ENCODE peak calls at places on chromosomes 3 and 15, in six cellular contexts. E is effector memory CD4-positive, alpha-beta T cell; T is C1 segment of cervical spinal cord; R is foreskin fibroblast; D is HFF-Myc; C is tibial artery. L is an unnamed sample.

GRCh38 chr3:189237516-189237915 is 65.7 kb downstream of the TPRG1 start:
- DNase-seq in E (no peak), T (no peak), R (no peak), D (no peak), C (no peak), L (no peak)

GRCh38 chr15:67542192-67542461 is 376 bp upstream of the MAP2K5 start:
- DNase-seq in E (no peak), T (no peak), R (no peak), D (no peak), C (no peak), L (no peak)

GRCh38 chr3:113776564-113776963 is 29.7 kb downstream of the ATP6V1A start:
- DNase-seq in E (no peak), T (no peak), R (no peak), D (no peak), C (no peak), L (no peak)

GRCh38 chr3:51099794-51100542 is 285.1 kb upstream of the MANF start:
- DNase-seq in E (no peak), T (no peak), R (peak), D (peak), C (peak), L (peak)

GRCh38 chr3:143644370-143645089 is 203.7 kb downstream of the SLC9A9 start:
- DNase-seq in E (no peak), T (peak), R (peak), D (peak), C (no peak), L (peak)

GRCh38 chr15:85761635-85762034 is 33.1 kb downstream of the KLHL25 start:
- DNase-seq in E (no peak), T (no peak), R (no peak), D (no peak), C (no peak), L (peak)

GRCh38 chr3:109018828-109019227 is 65.1 kb upstream of the GUCA1C start:
- DNase-seq in E (no peak), T (no peak), R (no peak), D (no peak), C (no peak), L (no peak)

GRCh38 chr3:64748244-64748894 is 60.6 kb upstream of the ADAMTS9 start:
- DNase-seq in E (no peak), T (no peak), R (no peak), D (no peak), C (no peak), L (no peak)

GRCh38 chr3:197154-197855 is 742 bp downstream of the CHL1 start:
- DNase-seq in E (no peak), T (peak), R (no peak), D (no peak), C (no peak), L (no peak)

GRCh38 chr3:45776611-45777010 is 19.7 kb downstream of the SLC6A20 start:
- DNase-seq in E (no peak), T (no peak), R (no peak), D (no peak), C (no peak), L (no peak)

GRCh38 chr15:79743032-79743431 is 153.8 kb downstream of the MTHFS start:
- DNase-seq in E (no peak), T (no peak), R (no peak), D (no peak), C (no peak), L (peak)

GRCh38 chr15:65289261-65289854 is 2.7 kb upstream of the PARP16 start:
- DNase-seq in E (no peak), T (no peak), R (no peak), D (no peak), C (no peak), L (no peak)

GRCh38 chr3:31613654-31614053 is 80.9 kb downstream of the STT3B start:
- DNase-seq in E (no peak), T (no peak), R (no peak), D (no peak), C (no peak), L (no peak)

GRCh38 chr3:96863129-96863740 is 48.8 kb downstream of the EPHA6 start:
- DNase-seq in E (no peak), T (no peak), R (peak), D (peak), C (no peak), L (peak)

GRCh38 chr15:29449136-29449535 is 179.5 kb upstream of the NSMCE3 start:
- DNase-seq in E (no peak), T (no peak), R (peak), D (no peak), C (no peak), L (no peak)

GRCh38 chr3:13879946-13880810 is at the start of gene WNT7A:
- DNase-seq in E (peak), T (peak), R (peak), D (no peak), C (peak), L (peak)

GRCh38 chr15:63146684-63147083 is 10.6 kb downstream of the RPS27L start:
- DNase-seq in E (no peak), T (no peak), R (peak), D (no peak), C (no peak), L (no peak)

GRCh38 chr15:82140859-82141258 is 95.0 kb upstream of the MEX3B start:
- DNase-seq in E (no peak), T (no peak), R (no peak), D (no peak), C (no peak), L (peak)

GRCh38 chr3:102688556-102688930 is 253.7 kb downstream of the ZPLD1 start:
- DNase-seq in E (no peak), T (no peak), R (no peak), D (no peak), C (no peak), L (no peak)

GRCh38 chr3:127485396-127486170 is 105.0 kb downstream of the TPRA1 start:
- DNase-seq in E (no peak), T (no peak), R (no peak), D (no peak), C (peak), L (no peak)